ENCODE peak calls at places on chromosomes 13 and 19, in five cellular contexts. U, J, Z, G and C are unnamed samples.

GRCh38 chr19:45667620-45668341 is at the start of gene GIPR:
- DNase-seq in U (no peak), J (no peak), Z (peak; percentile 85), G (peak; percentile 66), C (no peak)

GRCh38 chr19:8304841-8305621 is 3.1 kb downstream of the CD320 start:
- DNase-seq in U (peak; percentile 10), J (no peak), Z (no peak), G (peak; percentile 86), C (no peak)

GRCh38 chr13:83532809-83533208 is 349.5 kb downstream of the SLITRK1 start:
- DNase-seq in U (no peak), J (no peak), Z (no peak), G (no peak), C (no peak)

GRCh38 chr19:54560881-54561385 is 12.7 kb upstream of the LILRA2 start:
- DNase-seq in U (no peak), J (no peak), Z (no peak), G (no peak), C (no peak)

GRCh38 chr19:8306235-8307054 is 1.7 kb downstream of the CD320 start:
- DNase-seq in U (peak; percentile 11), J (no peak), Z (no peak), G (no peak), C (no peak)

GRCh38 chr13:110759710-110760109 is 46.2 kb downstream of the ING1 start:
- DNase-seq in U (no peak), J (peak; percentile 32), Z (no peak), G (no peak), C (peak; percentile 74)

GRCh38 chr13:49569993-49570689 is 15.2 kb downstream of the RCBTB1 start:
- DNase-seq in U (no peak), J (no peak), Z (no peak), G (no peak), C (no peak)

GRCh38 chr13:73717632-73718031 is 416.6 kb downstream of the KLF12 start:
- DNase-seq in U (no peak), J (peak; percentile 64), Z (no peak), G (no peak), C (peak; percentile 52)

GRCh38 chr19:33879818-33880575 is 83.3 kb downstream of the KCTD15 start:
- DNase-seq in U (peak; percentile 38), J (peak; percentile 31), Z (no peak), G (no peak), C (no peak)

GRCh38 chr19:50959731-50960500 is 7.1 kb upstream of the KLK5 start:
- DNase-seq in U (no peak), J (no peak), Z (no peak), G (no peak), C (no peak)

GRCh38 chr19:48468806-48469055 is 438 bp upstream of the CYTH2 start:
- DNase-seq in U (no peak), J (no peak), Z (no peak), G (no peak), C (no peak)

GRCh38 chr13:98094678-98095266 is 48.1 kb upstream of the FARP1 start:
- DNase-seq in U (no peak), J (no peak), Z (no peak), G (no peak), C (no peak)
- TF ChIP-seq CTCF in U (no peak), J (no peak), Z (no peak), G (no peak), C (no peak)

GRCh38 chr19:20233105-20233504 is 66.1 kb downstream of the ZNF486 start:
- DNase-seq in U (no peak), J (no peak), Z (no peak), G (no peak), C (no peak)
- H3K4me3 ChIP-seq in U (no peak overlapping the region), J (no peak overlapping the region), Z (no peak overlapping the region), G (no peak overlapping the region), C (no peak overlapping the region)

GRCh38 chr19:313169-313987 is 22.2 kb upstream of the PLPP2 start:
- DNase-seq in U (no peak), J (no peak), Z (no peak), G (no peak), C (no peak)

GRCh38 chr19:318509-318774 is 26.2 kb downstream of the MIER2 start:
- DNase-seq in U (no peak), J (no peak), Z (no peak), G (no peak), C (no peak)

GRCh38 chr19:315811-316210 is 24.6 kb upstream of the PLPP2 start:
- DNase-seq in U (no peak), J (no peak), Z (no peak), G (no peak), C (no peak)

GRCh38 chr19:313988-314815 is 23.0 kb upstream of the PLPP2 start:
- DNase-seq in U (no peak), J (no peak), Z (no peak), G (no peak), C (no peak)

DNA sequence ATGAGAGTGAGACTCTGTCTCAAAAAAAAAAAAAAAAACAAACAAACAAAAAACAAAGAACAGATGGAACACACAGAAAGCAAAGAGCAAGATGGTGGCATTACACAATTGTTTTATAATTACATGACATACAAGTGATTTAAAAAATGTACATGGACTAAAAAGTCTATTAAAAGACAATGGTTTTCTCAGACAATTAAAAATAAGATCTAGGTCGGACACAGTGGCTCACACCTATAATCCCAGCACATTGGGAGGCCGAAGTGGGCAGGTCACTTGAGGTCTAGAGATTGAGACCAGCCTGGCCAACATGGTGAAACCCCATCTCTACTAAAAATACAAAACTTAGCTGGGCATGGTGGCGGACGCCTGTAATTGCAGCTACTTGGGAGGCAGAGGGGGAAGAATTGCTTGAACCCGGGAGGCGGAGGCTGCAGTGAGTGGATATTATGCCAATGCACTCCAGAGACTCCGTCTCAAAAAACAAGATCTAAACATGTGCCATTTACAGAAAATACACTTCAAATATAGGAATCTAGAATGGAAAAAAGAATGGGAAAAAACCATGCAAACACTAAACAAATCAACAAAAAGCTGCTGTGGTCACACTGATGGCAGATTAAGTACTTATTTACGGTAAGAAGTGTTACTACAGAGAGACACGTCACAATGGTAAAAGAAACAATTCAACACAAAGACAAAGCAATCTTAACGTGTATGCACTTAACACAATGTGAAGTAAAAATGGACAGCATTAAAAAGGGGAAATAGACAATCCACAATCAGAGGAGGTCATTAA is 26.7 kb downstream of the MIER2 start:
- DNase-seq in U (no peak), J (no peak), Z (no peak), G (no peak), C (no peak)
- TF ChIP-seq CTCF in U (no peak), J (no peak), Z (no peak), G (no peak), C (no peak)

GRCh38 chr19:40414536-40415535 is 1.7 kb upstream of the PRX start:
- DNase-seq in U (no peak), J (no peak), Z (no peak), G (peak; percentile 4), C (no peak)

GRCh38 chr19:40411958-40412499 is 1.1 kb downstream of the PRX start:
- DNase-seq in U (no peak), J (no peak), Z (no peak), G (no peak), C (no peak)

GRCh38 chr19:40413291-40413994 is at the start of gene PRX:
- DNase-seq in U (no peak), J (no peak), Z (peak; percentile 40), G (peak; percentile 72), C (no peak)

GRCh38 chr19:40411125-40411842 is 1.9 kb downstream of the PRX start:
- DNase-seq in U (no peak), J (no peak), Z (no peak), G (no peak), C (no peak)

DNA sequence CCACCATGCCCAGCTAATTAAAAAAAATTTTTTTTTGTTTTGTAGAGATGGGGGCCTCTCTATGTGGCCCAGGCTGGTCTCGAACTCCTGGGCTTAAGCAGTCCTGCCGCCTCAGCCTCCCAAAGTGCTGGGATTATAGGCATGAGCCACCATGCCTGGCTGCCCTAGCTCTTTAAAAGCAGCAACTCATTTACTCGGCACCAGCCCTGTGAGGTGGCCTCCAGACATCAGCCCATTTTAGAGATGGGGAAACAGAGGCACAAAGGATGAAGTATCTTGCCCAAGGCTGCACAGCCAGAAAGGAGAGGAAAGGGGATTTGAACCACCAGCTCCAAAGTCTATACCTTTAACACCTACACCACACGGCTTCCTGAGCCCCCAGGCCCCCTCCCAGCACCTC is 312 bp downstream of the PRX start:
- DNase-seq in U (no peak), J (no peak), Z (no peak), G (no peak), C (no peak)
- H3K4me3 ChIP-seq in U (no peak overlapping the region), J (no peak overlapping the region), Z (no peak overlapping the region), G (no peak overlapping the region), C (no peak overlapping the region)

GRCh38 chr19:43711751-43712355 is 4.0 kb upstream of the IRGC start:
- DNase-seq in U (no peak), J (no peak), Z (no peak), G (no peak), C (no peak)

GRCh38 chr19:43707158-43707712 is 8.6 kb upstream of the IRGC start:
- DNase-seq in U (no peak), J (no peak), Z (no peak), G (no peak), C (no peak)

GRCh38 chr19:43705729-43706128 is 10.1 kb upstream of the IRGC start:
- DNase-seq in U (no peak), J (no peak), Z (no peak), G (no peak), C (no peak)

GRCh38 chr19:43713208-43713607 is 2.7 kb upstream of the IRGC start:
- DNase-seq in U (no peak), J (no peak), Z (no peak), G (no peak), C (no peak)

DNA sequence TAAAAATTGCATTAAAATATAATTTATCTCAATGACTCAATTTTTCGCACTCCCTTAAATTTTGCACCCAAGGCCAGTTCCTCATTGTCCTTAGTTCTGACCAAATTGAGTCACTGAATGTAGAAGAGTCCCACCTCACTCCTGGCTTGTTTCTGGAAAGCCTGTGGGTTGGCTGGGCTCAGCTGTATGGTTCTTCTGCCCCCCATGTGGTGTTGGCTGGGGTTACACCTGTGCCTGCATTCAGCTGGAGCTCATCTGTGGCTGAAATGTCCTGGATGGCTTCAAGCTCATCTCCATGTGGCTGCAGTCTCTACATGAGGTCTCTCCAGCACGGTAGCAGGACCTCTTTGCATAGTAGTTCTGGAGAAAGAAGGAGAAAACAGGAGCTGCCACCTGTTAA is 7.2 kb upstream of the IRGC start:
- DNase-seq in U (no peak), J (no peak), Z (no peak), G (no peak), C (no peak)
- TF ChIP-seq CTCF in U (no peak), J (no peak), Z (no peak), G (no peak), C (no peak)

GRCh38 chr19:16320987-16321386 is 3.6 kb upstream of the KLF2 start:
- DNase-seq in U (no peak), J (no peak), Z (no peak), G (no peak), C (no peak)

GRCh38 chr19:16319466-16319865 is 5.2 kb upstream of the KLF2 start:
- DNase-seq in U (no peak), J (peak; percentile 71), Z (no peak), G (no peak), C (peak; percentile 53)

GRCh38 chr19:16316506-16316882 is 8.1 kb upstream of the KLF2 start:
- DNase-seq in U (no peak), J (no peak), Z (no peak), G (no peak), C (no peak)

GRCh38 chr19:16315825-16316505 is 8.7 kb upstream of the KLF2 start:
- DNase-seq in U (peak; percentile 84), J (peak; percentile 94), Z (peak; percentile 48), G (no peak), C (peak; percentile 100)
- H3K4me3 ChIP-seq in U (no peak overlapping the region), J (no peak overlapping the region), Z (no peak overlapping the region), G (no peak overlapping the region), C (no peak overlapping the region)